ENCODE peak calls at places on chromosomes 11 and 22, in six cellular contexts. T is right lobe of liver, E is body of pancreas, S is IMR-90, P is stomach, W is uterus. X is an unnamed sample.

GRCh38 chr11:85815186-85815911 is 4.4 kb upstream of the SYTL2 start:
- DNase-seq in E (no peak), T (no peak), P (no peak), W (no peak), S (peak; percentile 95), X (no peak)

GRCh38 chr11:79579063-79579462 is 138.2 kb upstream of the TENM4 start:
- DNase-seq in S (no peak), P (no peak), W (no peak), E (no peak), T (no peak), X (no peak)

GRCh38 chr11:76380161-76380976 is 563 bp downstream of the THAP12 start:
- DNase-seq in P (no peak), W (no peak), T (peak; percentile 64), E (no peak), S (peak; percentile 13), X (peak; percentile 67)

GRCh38 chr11:115501895-115502589 is 2.2 kb downstream of the CADM1 start:
- DNase-seq in W (no peak), S (peak; percentile 21), T (no peak), P (no peak), E (no peak), X (no peak)

GRCh38 chr11:46369458-46370152 is 11.9 kb upstream of the MDK start:
- DNase-seq in S (peak; percentile 77), E (peak; percentile 53), P (peak; percentile 67), W (peak; percentile 55), T (peak; percentile 65), X (peak; percentile 69)

GRCh38 chr22:46219650-46220049 is 30.4 kb downstream of the CDPF1 start:
- DNase-seq in E (no peak), W (no peak), T (peak; percentile 44), S (no peak), P (no peak), X (peak; percentile 41)

GRCh38 chr11:77058900-77059299 is 7.9 kb upstream of the CAPN5 start:
- DNase-seq in P (no peak), W (no peak), S (no peak), E (no peak), T (no peak), X (no peak)

GRCh38 chr22:20951932-20952380 is 15.1 kb upstream of the AIFM3 start:
- DNase-seq in T (peak; percentile 78), W (no peak), E (no peak), S (no peak), P (no peak), X (no peak)

GRCh38 chr22:39439170-39439569 is 17.6 kb upstream of the MGAT3 start:
- DNase-seq in P (no peak), T (no peak), W (no peak), S (peak; percentile 76), E (no peak), X (peak; percentile 61)

GRCh38 chr11:8277691-8278090 is 14.0 kb upstream of the LMO1 start:
- DNase-seq in E (peak; percentile 7), W (peak; percentile 6), T (no peak), P (no peak), S (no peak), X (no peak)

GRCh38 chr11:74749127-74749964 is 697 bp downstream of the RNF169 start:
- DNase-seq in S (peak; percentile 29), E (peak; percentile 49), P (peak; percentile 54), W (no peak), T (peak; percentile 79), X (peak; percentile 75)

GRCh38 chr11:477042-477715 is 27.1 kb downstream of the PTDSS2 start:
- DNase-seq in S (no peak), E (no peak), P (no peak), T (no peak), W (no peak), X (no peak)

GRCh38 chr11:108122166-108122628 is 830 bp downstream of the ACAT1 start:
- DNase-seq in E (peak; percentile 35), T (no peak), S (no peak), W (peak; percentile 27), P (no peak), X (peak; percentile 44)

GRCh38 chr11:2760196-2760871 is 60.5 kb upstream of the KCNQ1OT1 start:
- DNase-seq in E (peak; percentile 16), S (no peak), P (peak; percentile 23), T (peak; percentile 39), W (no peak), X (no peak)

GRCh38 chr11:126410649-126411048 is 55.2 kb downstream of the ST3GAL4 start:
- DNase-seq in W (no peak), E (no peak), P (no peak), T (no peak), S (peak; percentile 22), X (no peak)

GRCh38 chr11:86955111-86955673 is at the start of gene FZD4:
- DNase-seq in P (peak; percentile 93), E (peak; percentile 92), S (peak; percentile 78), W (peak; percentile 91), T (peak; percentile 95), X (peak; percentile 93)
- TF ChIP-seq POLR2A in P (no peak), E (no peak), S (peak; percentile 78), W (peak; percentile 95), T (peak; percentile 99), X (no peak)

GRCh38 chr11:64923151-64923661 is 1.3 kb upstream of the PPP2R5B start:
- DNase-seq in S (no peak), W (peak; percentile 32), T (peak; percentile 53), E (no peak), P (no peak), X (no peak)

GRCh38 chr11:64925536-64926449 is 1.3 kb downstream of the PPP2R5B start:
- DNase-seq in P (no peak), T (no peak), W (peak; percentile 28), S (no peak), E (peak; percentile 53), X (peak; percentile 67)

GRCh38 chr11:64924910-64925284 is 408 bp downstream of the PPP2R5B start:
- DNase-seq in S (no peak), W (peak; percentile 52), T (peak; percentile 43), P (no peak), E (no peak), X (peak; percentile 60)

GRCh38 chr11:64926689-64927088 is 2.2 kb downstream of the PPP2R5B start:
- DNase-seq in S (no peak), T (no peak), P (no peak), W (peak; percentile 20), E (no peak), X (no peak)

DNA sequence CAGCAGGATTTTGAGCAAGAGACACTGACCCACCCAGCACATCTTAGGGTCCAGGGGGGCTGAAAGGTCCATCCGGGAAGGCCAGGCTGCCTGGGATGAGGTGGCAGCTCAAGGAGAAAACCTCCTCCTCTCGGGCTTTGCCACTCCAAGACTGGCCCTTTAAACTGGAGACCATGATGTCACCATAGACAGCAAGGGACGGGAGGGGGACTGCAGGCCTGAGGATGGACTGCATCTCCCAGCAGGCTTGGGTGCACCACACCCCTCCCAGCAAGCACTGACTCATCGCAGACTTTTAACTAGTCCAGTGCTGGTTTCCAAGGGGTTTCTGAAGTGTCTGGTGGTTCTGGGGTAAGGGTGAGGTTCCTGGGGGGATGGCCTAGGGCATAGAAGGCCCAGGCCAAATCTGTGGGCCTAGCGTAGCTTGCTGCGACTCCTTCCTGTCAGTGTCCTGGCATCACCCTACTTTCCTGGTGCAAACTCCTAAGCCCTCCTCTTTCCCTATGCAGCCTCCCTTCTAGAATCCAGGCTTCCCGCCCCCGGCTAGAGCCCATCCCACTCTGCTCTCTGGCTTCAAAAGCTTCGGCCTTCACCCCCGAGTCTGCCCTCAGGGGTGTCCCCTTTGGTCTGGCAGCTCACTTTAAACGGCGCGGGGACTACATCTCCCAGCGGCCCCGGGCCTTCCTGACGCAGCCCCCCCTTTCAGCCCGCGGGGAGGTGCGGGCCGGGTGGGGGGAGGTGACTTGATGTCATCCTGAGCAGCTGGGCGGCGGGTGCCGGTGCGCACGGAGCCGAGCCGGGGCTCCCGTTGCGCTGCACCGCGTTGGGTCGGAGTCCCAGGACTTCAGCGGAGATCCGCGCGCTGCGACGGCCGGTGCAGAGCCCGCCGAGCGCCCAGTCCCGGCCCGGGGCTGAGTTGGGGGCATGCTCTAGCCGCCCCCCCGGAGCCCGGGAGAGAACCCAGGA is at the start of gene PPP2R5B:
- DNase-seq in E (peak; percentile 97), P (peak; percentile 95), W (peak; percentile 95), T (peak; percentile 97), S (peak; percentile 94), X (peak; percentile 95)
- TF ChIP-seq POLR2A in E (peak; percentile 84), P (peak; percentile 64), W (peak; percentile 88), T (peak; percentile 86), S (peak; percentile 70), X (peak; percentile 65)

GRCh38 chr22:38289583-38290082 is 16.8 kb upstream of the TMEM184B start:
- DNase-seq in T (no peak), S (no peak), E (no peak), P (no peak), W (no peak), X (no peak)
- TF ChIP-seq POLR2A in T (no peak), S (no peak), E (no peak), P (no peak), W (no peak), X (no peak)

GRCh38 chr22:49934144-49934890 is 15.9 kb downstream of the CRELD2 start:
- DNase-seq in P (peak; percentile 83), W (peak; percentile 65), S (peak; percentile 12), T (peak; percentile 81), E (peak; percentile 87), X (peak; percentile 12)
- TF ChIP-seq POLR2A in P (no peak), W (no peak), S (no peak), T (no peak), E (peak; percentile 54), X (no peak)